ENCODE peak calls at places on chromosomes 5 and 9, in five cellular contexts. One of them, this sample, is unnamed.

GRCh38 chr5:80963521-80963895 is 3.3 kb downstream of the RASGRF2 start:
- DNase-seq in GM12878: no peak
- DNase-seq in A549: no peak
- DNase-seq in HepG2: no peak
- DNase-seq in stomach: no peak
- DNase-seq in this sample: no peak

GRCh38 chr5:137141779-137142178 is 357.3 kb downstream of the SPOCK1 start:
- DNase-seq in GM12878: no peak
- DNase-seq in HepG2: no peak
- DNase-seq in A549: no peak
- DNase-seq in stomach: no peak
- DNase-seq in this sample: no peak

GRCh38 chr9:15306068-15306756 is 804 bp downstream of the TTC39B start:
- DNase-seq in HepG2: peak; percentile 59
- DNase-seq in stomach: peak; percentile 83
- DNase-seq in GM12878: no peak
- DNase-seq in A549: peak; percentile 30
- DNase-seq in this sample: peak; percentile 72

GRCh38 chr9:136239135-136239962 is 6.3 kb downstream of the QSOX2 start:
- DNase-seq in stomach: no peak
- DNase-seq in A549: no peak
- DNase-seq in HepG2: no peak
- DNase-seq in GM12878: no peak
- DNase-seq in this sample: no peak

GRCh38 chr9:36748322-36748899 is 175.7 kb downstream of the MELK start:
- DNase-seq in A549: peak; percentile 35
- DNase-seq in GM12878: no peak
- DNase-seq in HepG2: no peak
- DNase-seq in stomach: peak; percentile 27
- DNase-seq in this sample: peak; percentile 42

GRCh38 chr5:159463590-159464321 is 133.5 kb upstream of the IL12B start:
- DNase-seq in HepG2: peak; percentile 89
- DNase-seq in stomach: no peak
- DNase-seq in A549: peak; percentile 69
- DNase-seq in GM12878: no peak
- DNase-seq in this sample: no peak

GRCh38 chr9:16873131-16873787 is 2.8 kb upstream of the BNC2 start:
- DNase-seq in GM12878: no peak
- DNase-seq in HepG2: no peak
- DNase-seq in A549: peak; percentile 20
- DNase-seq in stomach: no peak
- DNase-seq in this sample: no peak

GRCh38 chr9:98867434-98868168 is 60.1 kb downstream of the GALNT12 start:
- DNase-seq in stomach: peak; percentile 55
- DNase-seq in A549: peak; percentile 15
- DNase-seq in GM12878: no peak
- DNase-seq in HepG2: no peak
- DNase-seq in this sample: peak; percentile 29

GRCh38 chr5:124740055-124740454 is 6.4 kb downstream of the ZNF608 start:
- DNase-seq in stomach: no peak
- DNase-seq in GM12878: no peak
- DNase-seq in A549: no peak
- DNase-seq in HepG2: no peak
- DNase-seq in this sample: no peak

GRCh38 chr9:1047605-1048235 is 2.4 kb upstream of the DMRT2 start:
- DNase-seq in HepG2: no peak
- DNase-seq in stomach: no peak
- DNase-seq in GM12878: no peak
- DNase-seq in A549: no peak
- DNase-seq in this sample: no peak

GRCh38 chr5:135718151-135718550 is 116.3 kb upstream of the SLC25A48 start:
- DNase-seq in HepG2: no peak
- DNase-seq in GM12878: no peak
- DNase-seq in A549: peak; percentile 36
- DNase-seq in stomach: no peak
- DNase-seq in this sample: no peak

GRCh38 chr9:3893519-3893918 is 367.7 kb upstream of the RFX3 start:
- DNase-seq in stomach: no peak
- DNase-seq in A549: no peak
- DNase-seq in HepG2: no peak
- DNase-seq in GM12878: no peak
- DNase-seq in this sample: peak; percentile 33

GRCh38 chr5:179275941-179276837 is 69.1 kb downstream of the ADAMTS2 start:
- DNase-seq in A549: no peak
- DNase-seq in HepG2: peak; percentile 26
- DNase-seq in stomach: peak; percentile 44
- DNase-seq in GM12878: no peak
- DNase-seq in this sample: peak; percentile 27

GRCh38 chr5:172696171-172696849 is 55.2 kb downstream of the NEURL1B start:
- DNase-seq in HepG2: no peak
- DNase-seq in A549: no peak
- DNase-seq in GM12878: no peak
- DNase-seq in stomach: no peak
- DNase-seq in this sample: no peak

GRCh38 chr5:68141494-68141893 is 74.1 kb upstream of the PIK3R1 start:
- DNase-seq in GM12878: peak; percentile 55
- DNase-seq in HepG2: no peak
- DNase-seq in stomach: no peak
- DNase-seq in A549: no peak
- DNase-seq in this sample: no peak

GRCh38 chr9:100428871-100429654 is 2.1 kb downstream of the MSANTD3 start:
- DNase-seq in HepG2: peak; percentile 89
- DNase-seq in A549: peak; percentile 94
- DNase-seq in stomach: no peak
- DNase-seq in GM12878: no peak
- DNase-seq in this sample: no peak

GRCh38 chr9:128825923-128826702 is 3.5 kb downstream of the SPOUT1 start:
- DNase-seq in stomach: no peak
- DNase-seq in A549: peak; percentile 46
- DNase-seq in HepG2: no peak
- DNase-seq in GM12878: no peak
- DNase-seq in this sample: no peak

GRCh38 chr9:128822407-128823042 is 4.2 kb downstream of the ENDOG start:
- DNase-seq in A549: no peak
- DNase-seq in HepG2: no peak
- DNase-seq in stomach: no peak
- DNase-seq in GM12878: no peak
- DNase-seq in this sample: no peak

GRCh38 chr9:128823362-128823902 is 5.1 kb downstream of the ENDOG start:
- DNase-seq in A549: no peak
- DNase-seq in GM12878: no peak
- DNase-seq in stomach: no peak
- DNase-seq in HepG2: no peak
- DNase-seq in this sample: no peak

GRCh38 chr9:128824911-128825310 is 4.7 kb downstream of the SPOUT1 start:
- DNase-seq in GM12878: no peak
- DNase-seq in stomach: no peak
- DNase-seq in HepG2: no peak
- DNase-seq in A549: no peak
- DNase-seq in this sample: no peak

GRCh38 chr9:128823903-128824406 is 5.6 kb downstream of the SPOUT1 start:
- DNase-seq in stomach: peak; percentile 74
- DNase-seq in HepG2: no peak
- DNase-seq in A549: no peak
- DNase-seq in GM12878: no peak
- DNase-seq in this sample: no peak
- TF ChIP-seq POLR2A in stomach: no peak
- TF ChIP-seq POLR2A in HepG2: no peak
- TF ChIP-seq POLR2A in A549: no peak
- TF ChIP-seq POLR2A in GM12878: no peak
- TF ChIP-seq POLR2A in this sample: no peak

DNA sequence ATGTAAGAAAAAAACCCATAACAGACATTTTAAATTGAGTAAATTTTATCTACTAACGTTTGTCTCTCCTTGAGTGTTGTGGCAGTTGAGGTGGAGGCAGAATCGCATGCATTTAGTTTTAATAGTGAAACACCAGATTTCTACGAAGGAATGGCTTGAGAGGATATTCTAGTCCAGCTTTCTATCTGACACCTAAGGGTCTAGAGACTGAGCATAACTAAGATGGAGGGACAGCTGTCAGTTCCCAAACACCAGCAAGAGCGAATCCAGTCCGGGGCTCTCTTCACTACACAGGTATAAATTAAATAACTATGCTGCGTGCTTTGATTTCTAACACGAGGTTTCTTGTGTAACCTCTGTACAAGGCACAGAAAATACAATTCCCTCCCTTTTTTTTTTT is 1.4 kb downstream of the NCBP1 start:
- DNase-seq in A549: no peak
- DNase-seq in HepG2: no peak
- DNase-seq in GM12878: no peak
- DNase-seq in stomach: no peak
- DNase-seq in this sample: no peak
- H3K4me3 ChIP-seq in A549: peak overlapping the region; percentile 96
- H3K4me3 ChIP-seq in HepG2: peak overlapping the region; percentile 82
- H3K4me3 ChIP-seq in GM12878: peak overlapping the region; percentile 96
- H3K4me3 ChIP-seq in stomach: no peak overlapping the region
- H3K4me3 ChIP-seq in this sample: no peak overlapping the region

DNA sequence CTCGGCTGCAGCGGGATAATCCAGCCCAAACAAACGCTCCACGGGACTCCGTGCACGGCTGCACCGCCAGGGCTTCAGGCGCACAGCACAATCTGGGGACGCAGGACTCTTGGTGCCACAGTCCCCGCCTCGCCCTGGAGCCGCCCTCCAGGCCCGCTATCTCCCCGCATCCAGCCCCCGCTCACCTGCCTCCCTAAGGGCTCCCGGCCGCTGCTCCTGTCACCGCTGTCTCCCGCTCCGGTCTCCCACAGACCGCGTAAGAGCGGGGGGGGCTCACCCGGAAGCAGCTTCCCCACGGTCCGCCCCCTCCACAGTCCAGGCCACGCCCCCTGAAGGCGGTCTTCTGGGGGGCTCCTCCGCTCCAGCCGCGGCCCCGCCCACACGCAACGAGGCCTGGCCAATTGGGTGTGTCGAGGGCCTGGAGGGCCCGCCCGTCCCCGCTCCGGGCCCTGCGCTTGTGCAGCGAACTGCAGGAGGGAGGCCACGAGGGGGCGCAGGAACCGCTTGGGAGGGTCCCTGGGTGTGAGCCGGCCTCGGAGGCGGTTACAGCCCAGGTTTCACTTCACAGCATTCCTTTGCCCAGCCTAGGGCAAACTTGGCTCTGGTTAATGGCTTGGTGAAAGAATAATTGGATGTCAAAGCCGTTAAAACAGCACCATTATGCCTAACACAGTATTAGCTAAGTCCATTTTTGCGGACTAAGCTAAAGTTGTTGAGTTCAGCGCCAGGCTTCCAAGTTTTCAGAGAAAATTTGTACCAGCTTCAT is at the start of gene ALAD:
- DNase-seq in A549: peak; percentile 98
- DNase-seq in HepG2: peak; percentile 95
- DNase-seq in stomach: peak; percentile 100
- DNase-seq in GM12878: peak; percentile 87
- DNase-seq in this sample: peak; percentile 99
- TF ChIP-seq POLR2A in A549: peak; percentile 60
- TF ChIP-seq POLR2A in HepG2: no peak
- TF ChIP-seq POLR2A in stomach: no peak
- TF ChIP-seq POLR2A in GM12878: peak; percentile 80
- TF ChIP-seq POLR2A in this sample: no peak

GRCh38 chr9:92658176-92658575 is 11.8 kb downstream of the IPPK start:
- DNase-seq in HepG2: no peak
- DNase-seq in A549: no peak
- DNase-seq in GM12878: no peak
- DNase-seq in stomach: no peak
- DNase-seq in this sample: no peak
- H3K4me3 ChIP-seq in HepG2: no peak overlapping the region
- H3K4me3 ChIP-seq in A549: no peak overlapping the region
- H3K4me3 ChIP-seq in GM12878: no peak overlapping the region
- H3K4me3 ChIP-seq in stomach: no peak overlapping the region
- H3K4me3 ChIP-seq in this sample: no peak overlapping the region